ENCODE peak calls at places on chromosome 14, in ten cellular contexts. V is esophagus squamous epithelium, T is ovary, D is A549, S is uterus, U is heart left ventricle, X is prostate gland, Y is transverse colon, W is IMR-90, B is HCT116. J is an unnamed sample.

GRCh38 chr14:22249775-22250174 is 339.2 kb downstream of the DAD1 start:
- DNase-seq in V (no peak), T (no peak), D (no peak), S (no peak), U (no peak), X (no peak), Y (no peak), W (no peak), B (no peak), J (no peak)

GRCh38 chr14:52923902-52924575 is 26.8 kb downstream of the FERMT2 start:
- DNase-seq in V (no peak), T (no peak), D (peak), S (no peak), U (no peak), X (no peak), Y (no peak), W (no peak), B (no peak), J (no peak)

GRCh38 chr14:61077437-61077836 is 96.4 kb downstream of the SLC38A6 start:
- DNase-seq in V (no peak), T (no peak), D (no peak), S (no peak), U (no peak), X (no peak), Y (no peak), W (no peak), B (no peak), J (no peak)

GRCh38 chr14:87508333-87508732 is 484.6 kb downstream of the GALC start:
- DNase-seq in V (no peak), T (no peak), D (no peak), S (peak), U (no peak), X (no peak), Y (no peak), W (no peak), B (no peak), J (no peak)

GRCh38 chr14:71119075-71119474 is 211.8 kb downstream of the PCNX1 start:
- DNase-seq in V (no peak), T (no peak), D (no peak), S (no peak), U (no peak), X (no peak), Y (no peak), W (peak), B (no peak), J (no peak)

GRCh38 chr14:89841855-89842254 is 112.7 kb downstream of the EFCAB11 start:
- DNase-seq in V (no peak), T (no peak), D (no peak), S (no peak), U (no peak), X (no peak), Y (no peak), W (no peak), B (no peak), J (no peak)

GRCh38 chr14:65791551-65791981 is 379.0 kb downstream of the FUT8 start:
- DNase-seq in V (peak), T (no peak), D (peak), S (no peak), U (no peak), X (no peak), Y (no peak), W (peak), B (no peak), J (no peak)

GRCh38 chr14:22835505-22835904 is 880 bp upstream of the MMP14 start:
- DNase-seq in V (no peak), T (no peak), D (no peak), S (no peak), U (no peak), X (no peak), Y (no peak), W (no peak), B (no peak), J (no peak)

GRCh38 chr14:36935976-36936678 is 236.3 kb downstream of the SLC25A21 start:
- DNase-seq in V (no peak), T (no peak), D (peak), S (no peak), U (no peak), X (no peak), Y (no peak), W (peak), B (no peak), J (no peak)

GRCh38 chr14:95388699-95389098 is 69.0 kb upstream of the CLMN start:
- DNase-seq in V (no peak), T (no peak), D (no peak), S (no peak), U (no peak), X (no peak), Y (no peak), W (no peak), B (no peak), J (peak)

GRCh38 chr14:24334431-24335271 is at the start of gene ADCY4:
- DNase-seq in V (no peak), T (no peak), D (no peak), S (peak), U (peak), X (no peak), Y (no peak), W (no peak), B (no peak), J (peak)

GRCh38 chr14:64673329-64673728 is 30.9 kb upstream of the PLEKHG3 start:
- DNase-seq in V (no peak), T (no peak), D (no peak), S (no peak), U (no peak), X (no peak), Y (no peak), W (no peak), B (no peak), J (no peak)

GRCh38 chr14:74519316-74520074 is 25.9 kb downstream of the ISCA2 start:
- DNase-seq in V (no peak), T (peak), D (no peak), S (no peak), U (no peak), X (no peak), Y (no peak), W (no peak), B (no peak), J (no peak)

GRCh38 chr14:37270629-37271028 is 72.9 kb downstream of the MIPOL1 start:
- DNase-seq in V (no peak), T (no peak), D (no peak), S (no peak), U (no peak), X (no peak), Y (no peak), W (no peak), B (no peak), J (no peak)

GRCh38 chr14:26960049-26960688 is 362.3 kb upstream of the NOVA1 start:
- DNase-seq in V (no peak), T (no peak), D (no peak), S (no peak), U (no peak), X (no peak), Y (no peak), W (no peak), B (no peak), J (no peak)

GRCh38 chr14:56945291-56945690 is 135.0 kb upstream of the OTX2 start:
- DNase-seq in V (no peak), T (no peak), D (no peak), S (no peak), U (no peak), X (no peak), Y (no peak), W (no peak), B (no peak), J (no peak)

GRCh38 chr14:56949828-56950227 is 139.5 kb upstream of the OTX2 start:
- DNase-seq in V (no peak), T (no peak), D (peak), S (no peak), U (no peak), X (no peak), Y (peak), W (no peak), B (no peak), J (no peak)

GRCh38 chr14:56944397-56944796 is 134.1 kb upstream of the OTX2 start:
- DNase-seq in V (no peak), T (no peak), D (no peak), S (no peak), U (no peak), X (no peak), Y (no peak), W (no peak), B (no peak), J (no peak)
- TF ChIP-seq CTCF in V (no peak), T (no peak), D (no peak), S (no peak), U (no peak), X (no peak), Y (no peak), W (no peak), B (no peak), J (no peak)

GRCh38 chr14:93091666-93092065 is 24.1 kb downstream of the ITPK1 start:
- DNase-seq in V (no peak), T (no peak), D (no peak), S (no peak), U (no peak), X (no peak), Y (no peak), W (no peak), B (no peak), J (no peak)
- H3K4me3 ChIP-seq in V (no peak), T (no peak), D (no peak), S (no peak), U (no peak), X (no peak), Y (no peak), W (no peak), B (no peak), J (no peak)

GRCh38 chr14:20412876-20413784 is at the start of gene TEP1:
- DNase-seq in V (peak), T (peak), D (peak), S (peak), U (peak), X (peak), Y (peak), W (peak), B (peak), J (peak)
- TF ChIP-seq POLR2A in V (peak), T (peak), D (peak), S (no peak), U (peak), X (peak), Y (peak), W (peak), B (no peak), J (no peak)

GRCh38 chr14:100900837-100901390 is 2.6 kb downstream of the RTL1 start:
- DNase-seq in V (no peak), T (peak), D (peak), S (no peak), U (no peak), X (peak), Y (peak), W (no peak), B (peak), J (peak)
- TF ChIP-seq CTCF in V (no peak), T (no peak), D (peak), S (peak), U (no peak), X (peak), Y (peak), W (peak), B (peak), J (no peak)